ENCODE peak calls at places on chromosomes 6 and 20, in ten cellular contexts. E is fibroblast of the conjunctiva; V is effector memory CD4-positive, alpha-beta T cell; L is PC-3; Z is AG09309; D is RWPE1; J is ovary; Y is NT2/D1; U is cortex of kidney; C is mammary epithelial cell. S is an unnamed sample.

GRCh38 chr6:43396408-43397149 is 27.1 kb upstream of the ZNF318 start:
- DNase-seq in J (no peak), L (peak; percentile 76), Y (no peak), C (peak; percentile 51), Z (no peak), V (no peak), E (no peak), U (no peak), D (peak; percentile 22), S (no peak)

GRCh38 chr6:103284835-103285234 is 1574.9 kb downstream of the HACE1 start:
- DNase-seq in J (no peak), V (no peak), Y (no peak), E (no peak), L (no peak), Z (no peak), C (no peak), U (no peak), D (no peak), S (no peak)

GRCh38 chr20:25259358-25259757 is 11.5 kb downstream of the PYGB start:
- DNase-seq in D (no peak), U (no peak), J (no peak), Y (no peak), Z (no peak), L (no peak), C (no peak), E (no peak), V (no peak), S (no peak)

GRCh38 chr6:168908887-168909286 is 344.8 kb downstream of the THBS2 start:
- DNase-seq in Y (no peak), J (no peak), U (no peak), C (peak; percentile 54), D (no peak), L (no peak), V (no peak), Z (peak; percentile 84), E (peak; percentile 38), S (no peak)

GRCh38 chr20:38165089-38165965 is at the start of gene TGM2:
- DNase-seq in C (peak; percentile 71), V (peak; percentile 12), J (peak; percentile 84), Y (no peak), E (no peak), D (peak; percentile 71), U (no peak), Z (no peak), L (peak; percentile 91), S (peak; percentile 98)

GRCh38 chr6:169528755-169529154 is 173.1 kb downstream of the WDR27 start:
- DNase-seq in L (peak; percentile 7), Y (no peak), U (no peak), C (no peak), Z (no peak), V (no peak), D (no peak), J (no peak), E (no peak), S (no peak)

GRCh38 chr6:44270526-44271405 is 516 bp downstream of the TMEM151B start:
- DNase-seq in Y (no peak), D (no peak), V (no peak), L (no peak), C (no peak), J (no peak), Z (no peak), E (no peak), U (no peak), S (no peak)

GRCh38 chr20:38231786-38232130 is 28.8 kb downstream of the KIAA1755 start:
- DNase-seq in E (no peak), D (peak; percentile 46), Y (no peak), C (no peak), L (no peak), V (no peak), U (no peak), Z (no peak), J (no peak), S (no peak)

GRCh38 chr20:49366687-49367086 is 88.8 kb upstream of the ZNFX1 start:
- DNase-seq in Z (no peak), D (no peak), L (no peak), U (no peak), C (no peak), E (no peak), J (no peak), V (no peak), Y (no peak), S (no peak)

GRCh38 chr6:73579851-73580246 is 59.0 kb upstream of the EEF1A1 start:
- DNase-seq in L (peak; percentile 78), U (no peak), C (peak; percentile 60), Z (peak; percentile 78), V (no peak), Y (peak; percentile 67), J (peak; percentile 60), E (peak; percentile 95), D (peak; percentile 29), S (peak; percentile 65)

GRCh38 chr6:151391021-151391470 is 313 bp downstream of the ZBTB2 start:
- DNase-seq in L (no peak), Z (no peak), J (peak; percentile 90), V (peak; percentile 75), U (no peak), D (peak; percentile 64), Y (no peak), E (peak; percentile 38), C (no peak), S (peak; percentile 74)

GRCh38 chr20:10260316-10260715 is 41.7 kb downstream of the SNAP25 start:
- DNase-seq in E (no peak), L (no peak), V (no peak), C (no peak), J (no peak), U (no peak), Y (no peak), Z (no peak), D (no peak), S (no peak)

GRCh38 chr6:32191696-32192607 is 491 bp downstream of the GPSM3 start:
- DNase-seq in U (no peak), C (no peak), Y (no peak), D (no peak), J (no peak), Z (no peak), V (peak; percentile 20), E (no peak), L (no peak), S (no peak)

GRCh38 chr6:141685416-141685815 is 447.3 kb upstream of the GJE1 start:
- DNase-seq in Z (no peak), E (no peak), Y (no peak), D (no peak), V (no peak), J (no peak), L (no peak), U (no peak), C (no peak), S (no peak)

S was measured in Caco-2.